ENCODE peak calls at places on chromosomes 6 and 20, in four cellular contexts. One of them, this sample, is unnamed.

GRCh38 chr6:112951829-112952228 is 604.7 kb downstream of the RFPL4B start:
- DNase-seq in K562: no peak
- DNase-seq in HepG2: no peak
- DNase-seq in A549: no peak
- DNase-seq in this sample: no peak

GRCh38 chr6:55445648-55446204 is 118.5 kb downstream of the GFRAL start:
- DNase-seq in K562: no peak
- DNase-seq in A549: peak; percentile 31
- DNase-seq in HepG2: peak; percentile 12
- DNase-seq in this sample: peak; percentile 64

GRCh38 chr6:89689732-89690131 is 51.2 kb upstream of the LYRM2 start:
- DNase-seq in K562: no peak
- DNase-seq in A549: no peak
- DNase-seq in HepG2: no peak
- DNase-seq in this sample: peak; percentile 93

GRCh38 chr6:90216081-90216977 is 80.3 kb downstream of the BACH2 start:
- DNase-seq in HepG2: peak; percentile 33
- DNase-seq in K562: no peak
- DNase-seq in A549: peak; percentile 38
- DNase-seq in this sample: peak; percentile 26

GRCh38 chr6:36364669-36365479 is 22.6 kb downstream of the ETV7 start:
- DNase-seq in A549: peak; percentile 19
- DNase-seq in K562: no peak
- DNase-seq in HepG2: no peak
- DNase-seq in this sample: no peak

GRCh38 chr6:89862698-89863097 is 31.6 kb upstream of the GJA10 start:
- DNase-seq in A549: no peak
- DNase-seq in HepG2: no peak
- DNase-seq in K562: no peak
- DNase-seq in this sample: no peak

GRCh38 chr20:8535403-8536003 is 403.4 kb downstream of the PLCB1 start:
- DNase-seq in A549: no peak
- DNase-seq in K562: no peak
- DNase-seq in HepG2: peak; percentile 23
- DNase-seq in this sample: peak; percentile 58

GRCh38 chr6:10587694-10588392 is 66.7 kb downstream of the GCNT2 start:
- DNase-seq in K562: no peak
- DNase-seq in A549: no peak
- DNase-seq in HepG2: no peak
- DNase-seq in this sample: no peak

GRCh38 chr20:58340853-58341252 is 31.3 kb downstream of the RAB22A start:
- DNase-seq in HepG2: no peak
- DNase-seq in K562: no peak
- DNase-seq in A549: peak; percentile 13
- DNase-seq in this sample: no peak

GRCh38 chr20:48897298-48898044 is 24.0 kb upstream of the ARFGEF2 start:
- DNase-seq in HepG2: no peak
- DNase-seq in K562: no peak
- DNase-seq in A549: peak; percentile 80
- DNase-seq in this sample: no peak

GRCh38 chr6:33622456-33623431 is 1.6 kb downstream of the ITPR3 start:
- DNase-seq in K562: peak; percentile 55
- DNase-seq in HepG2: no peak
- DNase-seq in A549: no peak
- DNase-seq in this sample: no peak

GRCh38 chr20:9886227-9886626 is 47.4 kb upstream of the PAK5 start:
- DNase-seq in A549: no peak
- DNase-seq in K562: no peak
- DNase-seq in HepG2: no peak
- DNase-seq in this sample: no peak

GRCh38 chr6:39496951-39497350 is 174.4 kb upstream of the KCNK16 start:
- DNase-seq in HepG2: no peak
- DNase-seq in K562: no peak
- DNase-seq in A549: no peak
- DNase-seq in this sample: no peak

GRCh38 chr20:3648941-3649340 is 14.3 kb downstream of the GFRA4 start:
- DNase-seq in A549: no peak
- DNase-seq in K562: no peak
- DNase-seq in HepG2: no peak
- DNase-seq in this sample: no peak

GRCh38 chr6:168725821-168726220 is 284.8 kb downstream of the SMOC2 start:
- DNase-seq in HepG2: no peak
- DNase-seq in A549: no peak
- DNase-seq in K562: no peak
- DNase-seq in this sample: peak; percentile 19

GRCh38 chr6:144434308-144434990 is 149.3 kb downstream of the UTRN start:
- DNase-seq in A549: no peak
- DNase-seq in K562: no peak
- DNase-seq in HepG2: no peak
- DNase-seq in this sample: no peak

GRCh38 chr6:113172531-113172966 is 684.6 kb upstream of the MARCKS start:
- DNase-seq in HepG2: no peak
- DNase-seq in K562: no peak
- DNase-seq in A549: no peak
- DNase-seq in this sample: no peak

GRCh38 chr6:26312096-26312463 is 52.9 kb upstream of the BTN3A2 start:
- DNase-seq in K562: no peak
- DNase-seq in A549: no peak
- DNase-seq in HepG2: no peak
- DNase-seq in this sample: no peak

GRCh38 chr6:19107468-19107867 is 720.3 kb downstream of the RNF144B start:
- DNase-seq in HepG2: no peak
- DNase-seq in K562: no peak
- DNase-seq in A549: no peak
- DNase-seq in this sample: no peak

GRCh38 chr6:28648035-28648877 is 122.6 kb downstream of the GPX5 start:
- DNase-seq in A549: peak; percentile 79
- DNase-seq in K562: peak; percentile 36
- DNase-seq in HepG2: peak; percentile 81
- DNase-seq in this sample: peak; percentile 82

GRCh38 chr6:2853766-2854393 is 12.2 kb upstream of the SERPINB1 start:
- DNase-seq in A549: peak; percentile 80
- DNase-seq in HepG2: peak; percentile 75
- DNase-seq in K562: peak; percentile 71
- DNase-seq in this sample: peak; percentile 73

GRCh38 chr6:52351879-52352238 is 10.1 kb upstream of the PAQR8 start:
- DNase-seq in K562: no peak
- DNase-seq in HepG2: no peak
- DNase-seq in A549: no peak
- DNase-seq in this sample: no peak

GRCh38 chr20:48891235-48892048 is 30.1 kb upstream of the ARFGEF2 start:
- DNase-seq in K562: no peak
- DNase-seq in HepG2: no peak
- DNase-seq in A549: no peak
- DNase-seq in this sample: no peak

GRCh38 chr6:156231353-156231752 is 545.8 kb upstream of the ARID1B start:
- DNase-seq in HepG2: no peak
- DNase-seq in A549: no peak
- DNase-seq in K562: no peak
- DNase-seq in this sample: no peak

GRCh38 chr6:106064103-106064502 is 22.0 kb upstream of the PRDM1 start:
- DNase-seq in A549: no peak
- DNase-seq in HepG2: no peak
- DNase-seq in K562: no peak
- DNase-seq in this sample: no peak

GRCh38 chr6:152952866-152953509 is 29.9 kb downstream of the FBXO5 start:
- DNase-seq in A549: peak; percentile 44
- DNase-seq in K562: no peak
- DNase-seq in HepG2: peak; percentile 50
- DNase-seq in this sample: peak; percentile 69

GRCh38 chr6:151225919-151226318 is 13.8 kb upstream of the AKAP12 start:
- DNase-seq in HepG2: no peak
- DNase-seq in K562: no peak
- DNase-seq in A549: no peak
- DNase-seq in this sample: no peak

GRCh38 chr6:166017032-166017635 is 150.5 kb downstream of the TBXT start:
- DNase-seq in A549: no peak
- DNase-seq in K562: no peak
- DNase-seq in HepG2: no peak
- DNase-seq in this sample: no peak

GRCh38 chr20:33664762-33665144 is 2.0 kb upstream of the ACTL10 start:
- DNase-seq in A549: no peak
- DNase-seq in HepG2: no peak
- DNase-seq in K562: no peak
- DNase-seq in this sample: no peak

DNA sequence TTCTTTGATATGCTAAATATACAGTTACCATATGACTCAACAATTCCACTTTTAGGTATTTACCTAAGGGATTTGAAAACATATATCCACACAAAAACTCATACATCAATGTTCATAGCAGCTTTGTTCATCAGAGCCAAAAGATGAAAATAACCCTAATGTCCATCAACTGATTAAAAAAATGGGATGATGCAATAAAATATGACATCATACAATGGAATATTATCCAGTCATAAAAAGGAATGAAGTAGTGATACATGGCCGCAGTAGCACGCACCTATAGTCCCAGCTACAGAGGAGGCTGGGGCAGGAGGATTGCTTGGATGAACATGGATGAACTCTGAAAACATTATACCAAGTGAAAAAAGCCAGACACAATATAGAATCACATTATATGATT is 101.4 kb upstream of the SIRPA start:
- DNase-seq in HepG2: no peak
- DNase-seq in A549: no peak
- DNase-seq in K562: no peak
- DNase-seq in this sample: no peak
- TF ChIP-seq JUNB in HepG2: no peak
- TF ChIP-seq JUNB in A549: no peak
- TF ChIP-seq JUNB in K562: no peak
- TF ChIP-seq JUNB in this sample: no peak

DNA sequence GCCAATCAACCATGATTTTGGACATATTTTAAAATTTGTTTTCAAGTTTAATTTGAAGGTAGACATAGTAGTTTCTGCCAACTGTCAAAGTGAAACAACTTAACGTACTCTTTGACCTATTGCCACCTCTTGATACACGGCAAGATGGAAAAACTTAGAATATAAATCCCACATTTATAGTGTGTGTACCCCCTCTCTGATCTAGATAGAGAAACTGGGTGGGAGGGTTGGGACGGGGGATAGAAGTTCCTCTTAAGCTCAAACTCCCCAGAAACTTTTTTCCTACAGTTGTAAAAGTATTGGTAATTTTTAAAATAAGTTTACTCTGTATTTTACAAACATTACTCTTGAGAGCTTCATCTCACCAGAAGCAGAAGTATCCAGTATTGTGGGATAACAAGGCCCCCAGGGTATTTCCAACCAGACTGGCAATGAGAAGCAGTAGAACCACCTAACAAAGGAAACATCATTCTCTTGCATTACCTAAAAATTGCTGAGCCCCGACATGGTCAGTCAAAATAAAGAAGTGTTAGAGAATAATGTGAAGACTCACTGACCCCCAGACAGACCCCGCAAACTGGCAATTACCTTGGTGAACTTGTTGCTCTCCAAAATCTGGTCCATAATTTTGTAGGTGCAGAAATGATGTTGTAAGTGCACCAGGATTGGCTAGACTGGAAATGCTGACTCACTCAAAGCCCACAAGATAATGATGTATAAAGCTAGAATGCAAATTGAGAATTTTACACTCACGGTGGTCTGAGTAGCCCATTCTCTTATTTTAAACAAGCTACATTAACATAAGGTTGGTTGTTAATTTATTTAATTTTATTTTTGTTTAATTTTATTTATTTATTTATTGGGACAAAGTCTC is 74.7 kb upstream of the TNFAIP3 start:
- DNase-seq in A549: no peak
- DNase-seq in HepG2: no peak
- DNase-seq in K562: no peak
- DNase-seq in this sample: no peak
- H3K4me1 ChIP-seq in A549: no peaks in the 10 kb centered on the region
- H3K4me1 ChIP-seq in HepG2: peaks cover 73% of the 10 kb centered on the region
- H3K4me1 ChIP-seq in K562: peaks cover 46% of the 10 kb centered on the region
- H3K4me1 ChIP-seq in this sample: peaks cover 3% of the 10 kb centered on the region

GRCh38 chr6:109867970-109868358 is 110.1 kb upstream of the GPR6 start:
- DNase-seq in K562: no peak
- DNase-seq in HepG2: no peak
- DNase-seq in A549: no peak
- DNase-seq in this sample: no peak
- TF ChIP-seq JUNB in K562: no peak
- TF ChIP-seq JUNB in HepG2: no peak
- TF ChIP-seq JUNB in A549: no peak
- TF ChIP-seq JUNB in this sample: no peak

DNA sequence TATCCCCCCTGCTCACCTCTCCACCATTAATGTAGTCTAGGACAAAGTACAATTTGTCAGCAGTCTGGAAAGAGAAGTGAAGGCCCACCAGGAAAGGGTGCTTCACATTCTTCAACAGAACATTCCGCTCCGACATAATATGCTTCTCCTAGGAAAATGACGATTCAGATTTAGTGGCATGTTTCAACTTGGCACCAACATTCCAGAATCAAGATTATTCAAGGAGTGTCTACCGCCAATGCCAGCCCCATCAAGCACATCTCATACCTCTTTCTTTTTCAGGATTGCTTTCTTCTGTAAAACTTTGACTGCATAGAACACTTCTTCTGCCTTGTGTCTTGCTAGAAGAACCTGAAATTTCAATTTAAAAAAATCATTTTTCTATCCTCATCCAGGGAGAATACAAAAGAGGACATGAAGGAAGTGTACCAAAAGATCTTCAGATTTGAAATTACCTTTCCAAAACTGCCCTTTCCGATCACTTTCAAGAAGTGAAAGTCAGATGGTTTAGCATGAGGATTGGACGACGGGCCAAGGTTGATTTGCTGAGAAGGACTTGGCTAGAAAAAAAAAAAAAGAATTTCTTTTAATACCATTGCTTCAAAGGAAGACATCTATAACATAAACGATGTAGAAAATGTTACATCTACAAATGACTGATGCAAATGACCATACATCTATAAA is 120.7 kb upstream of the SLC2A12 start:
- DNase-seq in A549: no peak
- DNase-seq in K562: no peak
- DNase-seq in HepG2: no peak
- DNase-seq in this sample: no peak
- H3K4me1 ChIP-seq in A549: peaks cover 58% of the 10 kb centered on the region
- H3K4me1 ChIP-seq in K562: peaks cover 3% of the 10 kb centered on the region
- H3K4me1 ChIP-seq in HepG2: peaks cover 64% of the 10 kb centered on the region
- H3K4me1 ChIP-seq in this sample: peaks cover 27% of the 10 kb centered on the region

DNA sequence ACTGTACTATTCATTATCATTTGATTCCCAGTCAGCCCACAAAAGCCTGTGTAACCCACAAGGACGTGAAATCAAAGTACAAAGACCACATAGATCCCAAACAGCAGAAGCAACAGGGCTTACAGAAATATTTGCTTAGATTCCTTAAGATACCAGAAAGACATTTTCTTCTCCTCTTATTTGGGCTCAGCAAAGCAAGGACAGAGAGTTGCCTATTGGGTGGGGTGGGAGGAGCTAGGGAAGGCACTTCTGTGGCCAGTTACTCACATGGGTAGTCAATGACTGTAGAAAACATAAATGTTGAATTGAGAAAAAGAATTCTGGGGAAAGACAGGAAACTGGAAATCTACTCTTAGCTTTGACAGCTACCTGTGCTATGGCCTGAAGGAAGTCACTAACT is 19.8 kb downstream of the PDE7B start:
- DNase-seq in A549: no peak
- DNase-seq in K562: no peak
- DNase-seq in HepG2: no peak
- DNase-seq in this sample: no peak
- TF ChIP-seq JUNB in A549: no peak
- TF ChIP-seq JUNB in K562: no peak
- TF ChIP-seq JUNB in HepG2: no peak
- TF ChIP-seq JUNB in this sample: no peak

GRCh38 chr6:56671160-56671559 is 28.5 kb upstream of the DST start:
- DNase-seq in K562: no peak
- DNase-seq in A549: no peak
- DNase-seq in HepG2: no peak
- DNase-seq in this sample: no peak
- H3K4me1 ChIP-seq in K562: no peaks in the 10 kb centered on the region
- H3K4me1 ChIP-seq in A549: peaks cover 37% of the 10 kb centered on the region
- H3K4me1 ChIP-seq in HepG2: peaks cover 10% of the 10 kb centered on the region
- H3K4me1 ChIP-seq in this sample: no peaks in the 10 kb centered on the region